ENCODE peak calls at places on chromosomes 1 and 21, in six cellular contexts. C, O, B, L, N and T are unnamed samples.

GRCh38 chr1:47023268-47024137 is at the start of gene CYP4X1:
- DNase-seq in B (peak; percentile 35), N (peak; percentile 67), L (no peak), O (no peak), C (peak; percentile 62), T (no peak)

GRCh38 chr1:86645866-86646647 is 58.3 kb upstream of the SH3GLB1 start:
- DNase-seq in C (no peak), N (no peak), L (no peak), O (no peak), B (no peak), T (no peak)

GRCh38 chr1:173757666-173758065 is 42.9 kb downstream of the KLHL20 start:
- DNase-seq in O (no peak), L (no peak), N (no peak), B (no peak), C (no peak), T (no peak)

GRCh38 chr1:21939650-21940374 is 2.7 kb upstream of the HSPG2 start:
- DNase-seq in N (peak; percentile 86), C (no peak), L (peak; percentile 98), B (peak; percentile 88), O (no peak), T (peak; percentile 95)

GRCh38 chr1:203754455-203754864 is 10.5 kb upstream of the LAX1 start:
- DNase-seq in O (peak; percentile 93), B (no peak), L (no peak), N (no peak), C (no peak), T (no peak)

GRCh38 chr1:233326319-233326994 is 1.1 kb upstream of the MAP3K21 start:
- DNase-seq in N (no peak), B (no peak), O (no peak), L (no peak), C (no peak), T (no peak)

GRCh38 chr1:157626099-157626498 is 28.2 kb upstream of the FCRL4 start:
- DNase-seq in B (peak; percentile 46), O (peak; percentile 78), L (no peak), N (no peak), C (peak; percentile 45), T (no peak)

GRCh38 chr1:119964673-119965363 is 68.5 kb upstream of the ADAM30 start:
- DNase-seq in L (peak; percentile 81), C (no peak), N (peak; percentile 35), B (no peak), O (no peak), T (peak; percentile 73)

GRCh38 chr1:231779081-231779480 is 152.5 kb downstream of the DISC1 start:
- DNase-seq in C (no peak), B (no peak), O (no peak), L (no peak), N (no peak), T (no peak)

GRCh38 chr1:92461364-92462097 is 25.2 kb downstream of the GFI1 start:
- DNase-seq in C (no peak), B (no peak), O (peak; percentile 88), L (no peak), N (no peak), T (no peak)

GRCh38 chr1:241639653-241640148 is 468 bp downstream of the CHML start:
- DNase-seq in O (no peak), L (no peak), B (no peak), C (peak; percentile 67), N (peak; percentile 35), T (peak; percentile 39)

GRCh38 chr1:31374511-31375196 is 1.8 kb upstream of the FABP3 start:
- DNase-seq in N (peak; percentile 62), O (no peak), B (peak; percentile 55), C (no peak), L (peak; percentile 67), T (peak; percentile 93)

GRCh38 chr1:112325504-112325903 is 70.5 kb upstream of the CTTNBP2NL start:
- DNase-seq in C (peak; percentile 59), L (no peak), O (no peak), B (no peak), N (no peak), T (no peak)

GRCh38 chr1:1758692-1759455 is 19.4 kb downstream of the NADK start:
- DNase-seq in B (peak; percentile 95), C (no peak), L (no peak), O (no peak), N (peak; percentile 72), T (no peak)

GRCh38 chr1:157040802-157041201 is 4.7 kb downstream of the ARHGEF11 start:
- DNase-seq in O (no peak), N (no peak), C (no peak), B (peak; percentile 19), L (peak; percentile 81), T (peak; percentile 32)

GRCh38 chr1:221611930-221612777 is 129.7 kb downstream of the DUSP10 start:
- DNase-seq in B (peak; percentile 20), L (peak; percentile 93), C (no peak), N (peak; percentile 54), O (no peak), T (peak; percentile 84)

GRCh38 chr1:64092851-64093371 is 110.5 kb upstream of the UBE2U start:
- DNase-seq in C (no peak), B (no peak), L (no peak), O (no peak), N (no peak), T (no peak)

GRCh38 chr1:45769261-45769932 is 18.9 kb upstream of the IPP start:
- DNase-seq in C (peak; percentile 15), O (no peak), N (no peak), B (no peak), L (peak; percentile 97), T (peak; percentile 84)

GRCh38 chr1:15526021-15526489 is 593 bp upstream of the DNAJC16 start:
- DNase-seq in C (no peak), N (no peak), B (no peak), L (no peak), O (no peak), T (no peak)

GRCh38 chr1:3775498-3776230 is 3.1 kb downstream of the SMIM1 start:
- DNase-seq in C (peak; percentile 72), L (peak; percentile 59), O (peak; percentile 91), N (peak; percentile 55), B (peak; percentile 76), T (peak; percentile 76)

GRCh38 chr1:112092656-112093371 is 103.3 kb upstream of the KCND3 start:
- DNase-seq in B (no peak), C (no peak), N (no peak), L (no peak), O (no peak), T (no peak)

GRCh38 chr1:213474054-213474453 is 423.0 kb downstream of the RPS6KC1 start:
- DNase-seq in B (peak; percentile 70), C (no peak), L (no peak), N (peak; percentile 76), O (no peak), T (peak; percentile 9)

GRCh38 chr1:111990878-111991760 is 1.7 kb upstream of the KCND3 start:
- DNase-seq in C (peak; percentile 87), O (no peak), L (no peak), B (peak; percentile 91), N (peak; percentile 70), T (peak; percentile 78)

GRCh38 chr1:54607821-54608220 is 15.5 kb downstream of the FAM151A start:
- DNase-seq in N (no peak), O (no peak), C (no peak), B (no peak), L (no peak), T (no peak)

GRCh38 chr1:164748253-164748899 is 189.4 kb downstream of the PBX1 start:
- DNase-seq in O (no peak), N (peak; percentile 48), C (peak; percentile 83), L (peak; percentile 99), B (no peak), T (no peak)

GRCh38 chr1:207336559-207337467 is 15.3 kb downstream of the CD55 start:
- DNase-seq in C (no peak), N (no peak), B (no peak), L (peak; percentile 90), O (no peak), T (no peak)

GRCh38 chr1:51575406-51576084 is 41.3 kb upstream of the OSBPL9 start:
- DNase-seq in O (no peak), N (no peak), L (peak; percentile 53), B (no peak), C (no peak), T (peak; percentile 13)

GRCh38 chr21:42349420-42350075 is 1.2 kb downstream of the TFF2 start:
- DNase-seq in O (no peak), N (no peak), C (no peak), L (no peak), B (no peak), T (no peak)

GRCh38 chr1:86423473-86423872 is 498 bp upstream of the CLCA2 start:
- DNase-seq in L (no peak), N (no peak), C (no peak), O (no peak), B (no peak), T (peak; percentile 18)

GRCh38 chr1:41353744-41354143 is 7.5 kb upstream of the FOXO6 start:
- DNase-seq in L (no peak), B (no peak), N (peak; percentile 12), O (peak; percentile 63), C (peak; percentile 4), T (no peak)

GRCh38 chr21:35086357-35086756 is 37.3 kb upstream of the RUNX1 start:
- DNase-seq in O (no peak), L (peak; percentile 54), B (no peak), N (no peak), C (no peak), T (no peak)

DNA sequence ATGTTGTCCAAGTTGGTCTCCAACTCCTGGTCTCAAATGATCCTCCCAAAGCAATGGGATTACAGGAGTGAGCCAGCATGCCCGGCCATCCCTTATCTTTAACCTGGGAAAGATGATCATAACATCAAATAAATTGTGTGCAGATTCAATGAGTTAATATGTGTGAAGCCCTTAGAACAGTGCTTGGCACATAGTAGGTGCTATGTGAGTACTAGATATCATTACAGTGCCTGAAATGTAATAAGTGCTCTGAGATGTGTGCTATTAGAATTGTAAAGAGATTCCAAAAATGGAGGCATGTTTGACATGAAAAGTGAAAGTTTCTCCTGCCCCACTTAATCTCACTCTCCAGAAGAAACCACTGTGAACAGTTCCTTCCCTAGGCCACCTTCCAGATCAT is 71.8 kb downstream of the RUNX3 start:
- DNase-seq in B (no peak), L (no peak), N (no peak), O (no peak), C (no peak), T (no peak)
- H3K4me3 ChIP-seq in B (no peak overlapping the region), L (no peak overlapping the region), N (no peak overlapping the region), O (no peak overlapping the region), C (no peak overlapping the region), T (no peak overlapping the region)

DNA sequence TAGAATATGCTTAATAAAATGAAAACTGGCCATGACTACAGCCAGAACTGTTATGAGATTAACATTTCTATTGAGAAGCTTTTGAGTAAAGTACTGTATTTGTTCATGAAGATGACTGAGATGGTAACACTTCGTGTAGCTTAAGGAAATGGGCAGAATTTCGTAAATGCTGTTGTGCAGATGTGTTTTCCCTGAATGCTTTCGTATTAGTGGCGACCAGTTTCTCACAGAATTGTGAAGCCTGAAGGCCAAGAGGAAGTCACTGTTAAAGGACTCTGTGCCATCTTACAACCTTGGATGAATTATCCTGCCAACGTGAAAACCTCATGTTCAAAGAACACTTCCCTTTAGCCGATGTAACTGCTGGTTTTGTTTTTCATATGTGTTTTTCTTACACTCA is 163.9 kb downstream of the NEK7 start:
- DNase-seq in O (no peak), N (no peak), L (no peak), C (no peak), B (no peak), T (no peak)
- H3K36me3 ChIP-seq in O (no peaks in the 10 kb centered on the region), N (peaks cover 32% of the 10 kb centered on the region), L (peaks cover 5% of the 10 kb centered on the region), C (no peaks in the 10 kb centered on the region), B (no peaks in the 10 kb centered on the region), T (peaks cover 34% of the 10 kb centered on the region)

GRCh38 chr1:13751458-13751871 is 51.5 kb downstream of the PRDM2 start:
- DNase-seq in O (no peak), B (no peak), L (no peak), C (no peak), N (no peak), T (no peak)
- H3K4me3 ChIP-seq in O (no peak overlapping the region), B (no peak overlapping the region), L (no peak overlapping the region), C (no peak overlapping the region), N (no peak overlapping the region), T (no peak overlapping the region)

GRCh38 chr1:116498789-116499628 is 71.8 kb downstream of the CD58 start:
- DNase-seq in O (no peak), B (peak; percentile 69), L (peak; percentile 61), C (peak; percentile 84), N (peak; percentile 54), T (peak; percentile 44)
- H3K36me3 ChIP-seq in O (no peaks in the 10 kb centered on the region), B (no peaks in the 10 kb centered on the region), L (no peaks in the 10 kb centered on the region), C (no peaks in the 10 kb centered on the region), N (no peaks in the 10 kb centered on the region), T (no peaks in the 10 kb centered on the region)